ENCODE peak calls at places on chromosomes 1 and 21, in four cellular contexts. One of them, this sample, is unnamed.

GRCh38 chr1:8541961-8542521 is 224.1 kb downstream of the SLC45A1 start:
- DNase-seq in activated naive CD8-positive, alpha-beta T cell treated with anti-CD3 and anti-CD28 coated beads, Interleukin-2, amount 50 U/mL, for 24 hours: no peak
- DNase-seq in NCI-H1048: no peak
- DNase-seq in activated T-helper 9 cell treated with anti-CD3 and anti-CD28 coated beads, Interleukin-2, amount 50 U/mL, for 16 hours: no peak
- DNase-seq in this sample: no peak

GRCh38 chr1:27391511-27392095 is 819 bp upstream of the GPR3 start:
- DNase-seq in activated naive CD8-positive, alpha-beta T cell treated with anti-CD3 and anti-CD28 coated beads, Interleukin-2, amount 50 U/mL, for 24 hours: peak; percentile 33
- DNase-seq in NCI-H1048: peak; percentile 22
- DNase-seq in activated T-helper 9 cell treated with anti-CD3 and anti-CD28 coated beads, Interleukin-2, amount 50 U/mL, for 16 hours: no peak
- DNase-seq in this sample: no peak

GRCh38 chr21:45087022-45087823 is 12.8 kb downstream of the ADARB1 start:
- DNase-seq in activated naive CD8-positive, alpha-beta T cell treated with anti-CD3 and anti-CD28 coated beads, Interleukin-2, amount 50 U/mL, for 24 hours: no peak
- DNase-seq in NCI-H1048: no peak
- DNase-seq in activated T-helper 9 cell treated with anti-CD3 and anti-CD28 coated beads, Interleukin-2, amount 50 U/mL, for 16 hours: no peak
- DNase-seq in this sample: no peak

GRCh38 chr1:109805486-109806180 is 41.9 kb upstream of the EPS8L3 start:
- DNase-seq in activated naive CD8-positive, alpha-beta T cell treated with anti-CD3 and anti-CD28 coated beads, Interleukin-2, amount 50 U/mL, for 24 hours: no peak
- DNase-seq in NCI-H1048: no peak
- DNase-seq in activated T-helper 9 cell treated with anti-CD3 and anti-CD28 coated beads, Interleukin-2, amount 50 U/mL, for 16 hours: no peak
- DNase-seq in this sample: no peak

GRCh38 chr1:163768581-163768980 is 446.8 kb downstream of the NUF2 start:
- DNase-seq in activated naive CD8-positive, alpha-beta T cell treated with anti-CD3 and anti-CD28 coated beads, Interleukin-2, amount 50 U/mL, for 24 hours: no peak
- DNase-seq in NCI-H1048: no peak
- DNase-seq in activated T-helper 9 cell treated with anti-CD3 and anti-CD28 coated beads, Interleukin-2, amount 50 U/mL, for 16 hours: no peak
- DNase-seq in this sample: no peak

GRCh38 chr1:90325165-90325564 is 330.3 kb downstream of the ZNF326 start:
- DNase-seq in activated naive CD8-positive, alpha-beta T cell treated with anti-CD3 and anti-CD28 coated beads, Interleukin-2, amount 50 U/mL, for 24 hours: no peak
- DNase-seq in NCI-H1048: no peak
- DNase-seq in activated T-helper 9 cell treated with anti-CD3 and anti-CD28 coated beads, Interleukin-2, amount 50 U/mL, for 16 hours: no peak
- DNase-seq in this sample: no peak

GRCh38 chr1:223180803-223181321 is 37.8 kb upstream of the TLR5 start:
- DNase-seq in activated naive CD8-positive, alpha-beta T cell treated with anti-CD3 and anti-CD28 coated beads, Interleukin-2, amount 50 U/mL, for 24 hours: no peak
- DNase-seq in NCI-H1048: no peak
- DNase-seq in activated T-helper 9 cell treated with anti-CD3 and anti-CD28 coated beads, Interleukin-2, amount 50 U/mL, for 16 hours: no peak
- DNase-seq in this sample: no peak

GRCh38 chr1:42419449-42419848 is 36.4 kb downstream of the ZMYND12 start:
- DNase-seq in activated naive CD8-positive, alpha-beta T cell treated with anti-CD3 and anti-CD28 coated beads, Interleukin-2, amount 50 U/mL, for 24 hours: no peak
- DNase-seq in NCI-H1048: no peak
- DNase-seq in activated T-helper 9 cell treated with anti-CD3 and anti-CD28 coated beads, Interleukin-2, amount 50 U/mL, for 16 hours: no peak
- DNase-seq in this sample: no peak

GRCh38 chr21:40809673-40810072 is 37.3 kb downstream of the DSCAM start:
- DNase-seq in activated naive CD8-positive, alpha-beta T cell treated with anti-CD3 and anti-CD28 coated beads, Interleukin-2, amount 50 U/mL, for 24 hours: no peak
- DNase-seq in NCI-H1048: no peak
- DNase-seq in activated T-helper 9 cell treated with anti-CD3 and anti-CD28 coated beads, Interleukin-2, amount 50 U/mL, for 16 hours: no peak
- DNase-seq in this sample: no peak

GRCh38 chr1:156927215-156928042 is 7.0 kb downstream of the LRRC71 start:
- DNase-seq in activated naive CD8-positive, alpha-beta T cell treated with anti-CD3 and anti-CD28 coated beads, Interleukin-2, amount 50 U/mL, for 24 hours: peak; percentile 80
- DNase-seq in NCI-H1048: peak; percentile 20
- DNase-seq in activated T-helper 9 cell treated with anti-CD3 and anti-CD28 coated beads, Interleukin-2, amount 50 U/mL, for 16 hours: peak; percentile 48
- DNase-seq in this sample: peak; percentile 81

GRCh38 chr1:215045647-215046308 is 36.8 kb upstream of the KCNK2 start:
- DNase-seq in activated naive CD8-positive, alpha-beta T cell treated with anti-CD3 and anti-CD28 coated beads, Interleukin-2, amount 50 U/mL, for 24 hours: no peak
- DNase-seq in NCI-H1048: no peak
- DNase-seq in activated T-helper 9 cell treated with anti-CD3 and anti-CD28 coated beads, Interleukin-2, amount 50 U/mL, for 16 hours: no peak
- DNase-seq in this sample: no peak

GRCh38 chr1:223758734-223759133 is 46.4 kb downstream of the CAPN2 start:
- DNase-seq in activated naive CD8-positive, alpha-beta T cell treated with anti-CD3 and anti-CD28 coated beads, Interleukin-2, amount 50 U/mL, for 24 hours: no peak
- DNase-seq in NCI-H1048: no peak
- DNase-seq in activated T-helper 9 cell treated with anti-CD3 and anti-CD28 coated beads, Interleukin-2, amount 50 U/mL, for 16 hours: no peak
- DNase-seq in this sample: no peak

GRCh38 chr1:151313501-151313900 is 13.7 kb downstream of the PI4KB start:
- DNase-seq in activated naive CD8-positive, alpha-beta T cell treated with anti-CD3 and anti-CD28 coated beads, Interleukin-2, amount 50 U/mL, for 24 hours: no peak
- DNase-seq in NCI-H1048: no peak
- DNase-seq in activated T-helper 9 cell treated with anti-CD3 and anti-CD28 coated beads, Interleukin-2, amount 50 U/mL, for 16 hours: no peak
- DNase-seq in this sample: no peak

GRCh38 chr1:152182431-152182830 is 23.4 kb upstream of the RPTN start:
- DNase-seq in activated naive CD8-positive, alpha-beta T cell treated with anti-CD3 and anti-CD28 coated beads, Interleukin-2, amount 50 U/mL, for 24 hours: no peak
- DNase-seq in NCI-H1048: no peak
- DNase-seq in activated T-helper 9 cell treated with anti-CD3 and anti-CD28 coated beads, Interleukin-2, amount 50 U/mL, for 16 hours: no peak
- DNase-seq in this sample: no peak

GRCh38 chr1:20367626-20368025 is 77.0 kb downstream of the VWA5B1 start:
- DNase-seq in activated naive CD8-positive, alpha-beta T cell treated with anti-CD3 and anti-CD28 coated beads, Interleukin-2, amount 50 U/mL, for 24 hours: no peak
- DNase-seq in NCI-H1048: no peak
- DNase-seq in activated T-helper 9 cell treated with anti-CD3 and anti-CD28 coated beads, Interleukin-2, amount 50 U/mL, for 16 hours: no peak
- DNase-seq in this sample: no peak

GRCh38 chr1:111739984-111740765 is 980 bp upstream of the INKA2 start:
- DNase-seq in activated naive CD8-positive, alpha-beta T cell treated with anti-CD3 and anti-CD28 coated beads, Interleukin-2, amount 50 U/mL, for 24 hours: peak; percentile 18
- DNase-seq in NCI-H1048: no peak
- DNase-seq in activated T-helper 9 cell treated with anti-CD3 and anti-CD28 coated beads, Interleukin-2, amount 50 U/mL, for 16 hours: no peak
- DNase-seq in this sample: peak; percentile 85

GRCh38 chr1:29688477-29689365 is 452.4 kb downstream of the PTPRU start:
- DNase-seq in activated naive CD8-positive, alpha-beta T cell treated with anti-CD3 and anti-CD28 coated beads, Interleukin-2, amount 50 U/mL, for 24 hours: no peak
- DNase-seq in NCI-H1048: no peak
- DNase-seq in activated T-helper 9 cell treated with anti-CD3 and anti-CD28 coated beads, Interleukin-2, amount 50 U/mL, for 16 hours: no peak
- DNase-seq in this sample: no peak

GRCh38 chr21:33042812-33043211 is 17.1 kb downstream of the OLIG2 start:
- DNase-seq in activated naive CD8-positive, alpha-beta T cell treated with anti-CD3 and anti-CD28 coated beads, Interleukin-2, amount 50 U/mL, for 24 hours: no peak
- DNase-seq in NCI-H1048: no peak
- DNase-seq in activated T-helper 9 cell treated with anti-CD3 and anti-CD28 coated beads, Interleukin-2, amount 50 U/mL, for 16 hours: no peak
- DNase-seq in this sample: no peak

GRCh38 chr1:158203693-158204457 is 23.2 kb downstream of the CD1D start:
- DNase-seq in activated naive CD8-positive, alpha-beta T cell treated with anti-CD3 and anti-CD28 coated beads, Interleukin-2, amount 50 U/mL, for 24 hours: no peak
- DNase-seq in NCI-H1048: peak; percentile 45
- DNase-seq in activated T-helper 9 cell treated with anti-CD3 and anti-CD28 coated beads, Interleukin-2, amount 50 U/mL, for 16 hours: no peak
- DNase-seq in this sample: no peak

GRCh38 chr1:225533238-225533637 is 105.4 kb upstream of the LBR start:
- DNase-seq in activated naive CD8-positive, alpha-beta T cell treated with anti-CD3 and anti-CD28 coated beads, Interleukin-2, amount 50 U/mL, for 24 hours: no peak
- DNase-seq in NCI-H1048: no peak
- DNase-seq in activated T-helper 9 cell treated with anti-CD3 and anti-CD28 coated beads, Interleukin-2, amount 50 U/mL, for 16 hours: no peak
- DNase-seq in this sample: no peak

GRCh38 chr1:183239220-183239742 is 53.2 kb downstream of the LAMC2 start:
- DNase-seq in activated naive CD8-positive, alpha-beta T cell treated with anti-CD3 and anti-CD28 coated beads, Interleukin-2, amount 50 U/mL, for 24 hours: no peak
- DNase-seq in NCI-H1048: no peak
- DNase-seq in activated T-helper 9 cell treated with anti-CD3 and anti-CD28 coated beads, Interleukin-2, amount 50 U/mL, for 16 hours: no peak
- DNase-seq in this sample: no peak

GRCh38 chr1:89918794-89919155 is 76.1 kb upstream of the ZNF326 start:
- DNase-seq in activated naive CD8-positive, alpha-beta T cell treated with anti-CD3 and anti-CD28 coated beads, Interleukin-2, amount 50 U/mL, for 24 hours: no peak
- DNase-seq in NCI-H1048: no peak
- DNase-seq in activated T-helper 9 cell treated with anti-CD3 and anti-CD28 coated beads, Interleukin-2, amount 50 U/mL, for 16 hours: no peak
- DNase-seq in this sample: no peak

GRCh38 chr1:201603613-201604232 is 64.8 kb downstream of the NAV1 start:
- DNase-seq in activated naive CD8-positive, alpha-beta T cell treated with anti-CD3 and anti-CD28 coated beads, Interleukin-2, amount 50 U/mL, for 24 hours: no peak
- DNase-seq in NCI-H1048: no peak
- DNase-seq in activated T-helper 9 cell treated with anti-CD3 and anti-CD28 coated beads, Interleukin-2, amount 50 U/mL, for 16 hours: no peak
- DNase-seq in this sample: no peak

GRCh38 chr1:39901486-39902120 is at the start of gene MYCL:
- DNase-seq in activated naive CD8-positive, alpha-beta T cell treated with anti-CD3 and anti-CD28 coated beads, Interleukin-2, amount 50 U/mL, for 24 hours: peak; percentile 73
- DNase-seq in NCI-H1048: peak; percentile 54
- DNase-seq in activated T-helper 9 cell treated with anti-CD3 and anti-CD28 coated beads, Interleukin-2, amount 50 U/mL, for 16 hours: peak; percentile 52
- DNase-seq in this sample: peak; percentile 87

This sample was measured in Right ventricle myocardium inferior.